ENCODE peak calls at places on chromosomes 4 and X, in four cellular contexts. E, L, U and M are unnamed samples.

GRCh38 chr4:154490261-154490588 is 1.4 kb downstream of the DCHS2 start:
- DNase-seq in L (no peak), E (no peak), U (no peak), M (no peak)

GRCh38 chr4:81635747-81636146 is 164.0 kb upstream of the RASGEF1B start:
- DNase-seq in U (peak; percentile 51), L (no peak), E (no peak), M (no peak)

GRCh38 chrX:118631586-118631985 is 95.8 kb upstream of the IL13RA1 start:
- DNase-seq in U (no peak), L (no peak), E (no peak), M (no peak)

GRCh38 chr4:18846313-18846712 is 824.8 kb upstream of the LCORL start:
- DNase-seq in U (no peak), L (no peak), E (no peak), M (no peak)

GRCh38 chr4:115279300-115279699 is 165.9 kb upstream of the NDST4 start:
- DNase-seq in L (no peak), U (no peak), E (no peak), M (no peak)

GRCh38 chr4:118033148-118034060 is 882 bp upstream of the NDST3 start:
- DNase-seq in L (peak; percentile 63), U (no peak), E (peak; percentile 60), M (no peak)

GRCh38 chrX:65866146-65866545 is 173.7 kb downstream of the VSIG4 start:
- DNase-seq in L (no peak), E (no peak), U (no peak), M (no peak)

GRCh38 chr4:54231419-54232150 is 2.5 kb downstream of the PDGFRA start:
- DNase-seq in E (no peak), U (peak; percentile 37), L (peak; percentile 78), M (no peak)

GRCh38 chr4:176380352-176381157 is 60.8 kb downstream of the SPCS3 start:
- DNase-seq in U (no peak), E (no peak), L (peak; percentile 24), M (no peak)

GRCh38 chr4:120921456-120922389 is 803 bp downstream of the PRDM5 start:
- DNase-seq in L (peak; percentile 87), E (peak; percentile 69), U (peak; percentile 25), M (no peak)

GRCh38 chrX:21907250-21907649 is 33.3 kb upstream of the SMS start:
- DNase-seq in U (no peak), E (no peak), L (no peak), M (no peak)

GRCh38 chrX:132957211-132958085 is 981 bp downstream of the HS6ST2 start:
- DNase-seq in L (no peak), U (no peak), E (no peak), M (no peak)

GRCh38 chr4:1002131-1002630 is 9.0 kb upstream of the SLC26A1 start:
- DNase-seq in L (no peak), E (no peak), U (peak; percentile 44), M (no peak)

GRCh38 chrX:119996069-119996468 is 52.5 kb upstream of the NKAP start:
- DNase-seq in L (no peak), U (no peak), E (no peak), M (no peak)
- H3K27ac ChIP-seq in L (no peak overlapping the region), U (no peak overlapping the region), E (no peak overlapping the region), M (no peak overlapping the region)

DNA sequence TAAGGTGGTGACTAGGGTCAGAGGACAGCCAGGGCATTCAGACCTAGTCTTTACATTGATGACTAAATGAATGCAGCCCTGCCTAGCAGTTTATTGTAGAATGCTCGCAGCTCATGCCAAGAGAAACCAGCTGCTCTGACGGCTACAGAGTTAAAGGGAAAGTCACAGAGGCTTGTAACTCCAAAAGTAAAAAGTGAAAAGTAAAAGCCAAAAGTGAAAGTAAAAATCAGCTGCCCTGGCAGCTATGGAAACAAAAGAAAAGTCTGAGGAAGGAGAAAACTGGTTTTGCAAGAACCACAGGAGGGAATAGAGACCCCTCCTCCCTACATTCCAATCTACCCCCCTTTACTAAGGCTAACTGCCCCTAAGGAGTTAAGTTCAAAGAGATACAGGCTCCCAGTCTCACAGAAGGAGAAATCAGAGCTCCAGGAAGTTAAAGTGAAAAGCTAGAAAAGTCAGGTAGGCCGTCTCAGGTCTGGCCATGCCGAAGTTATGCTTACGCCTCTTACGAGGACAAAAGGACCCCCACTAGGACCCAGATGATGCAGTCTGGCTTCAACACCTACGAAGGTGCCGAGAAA is 6.0 kb downstream of the GAGE10 start:
- DNase-seq in L (no peak), U (no peak), E (peak; percentile 17), M (peak; percentile 41)
- H3K4me3 ChIP-seq in L (peak overlapping the region; percentile 30), U (peak overlapping the region; percentile 42), E (peak overlapping the region; percentile 13), M (peak overlapping the region; percentile 83)

DNA sequence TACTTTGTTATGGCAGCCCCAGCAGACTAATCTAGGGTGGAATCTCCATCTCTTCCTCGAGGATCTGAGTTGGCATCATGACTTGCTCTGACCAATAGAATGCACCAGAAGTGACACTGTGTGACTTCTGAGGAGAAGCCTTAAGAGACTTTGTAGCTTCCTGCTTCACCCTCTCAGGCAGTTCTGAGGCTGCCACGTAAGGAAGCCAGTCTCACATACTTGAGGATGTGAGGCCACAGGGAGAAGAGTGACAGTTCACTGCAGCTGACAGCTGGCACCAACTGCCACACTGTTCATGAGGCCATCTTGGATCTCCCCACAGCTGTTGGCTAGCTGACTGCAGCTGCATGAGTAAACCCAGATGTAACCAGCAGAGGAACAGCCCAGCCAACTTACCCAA is 29.3 kb upstream of the BCOR start:
- DNase-seq in U (no peak), E (no peak), L (no peak), M (no peak)
- H3K4me1 ChIP-seq in U (no peaks in the 10 kb centered on the region), E (peaks cover 13% of the 10 kb centered on the region), L (no peaks in the 10 kb centered on the region), M (peaks cover 3% of the 10 kb centered on the region)

GRCh38 chr4:77007358-77008230 is 58.0 kb downstream of the SEPTIN11 start:
- DNase-seq in L (no peak), U (no peak), E (peak; percentile 90), M (no peak)
- H3K27ac ChIP-seq in L (peak overlapping the region; percentile 9), U (peak overlapping the region; percentile 35), E (peak overlapping the region; percentile 87), M (no peak overlapping the region)

GRCh38 chrX:37476571-37477188 is 94.8 kb upstream of the LANCL3 start:
- DNase-seq in U (no peak), E (no peak), L (no peak), M (no peak)
- H3K4me3 ChIP-seq in U (no peak overlapping the region), E (no peak overlapping the region), L (no peak overlapping the region), M (no peak overlapping the region)

DNA sequence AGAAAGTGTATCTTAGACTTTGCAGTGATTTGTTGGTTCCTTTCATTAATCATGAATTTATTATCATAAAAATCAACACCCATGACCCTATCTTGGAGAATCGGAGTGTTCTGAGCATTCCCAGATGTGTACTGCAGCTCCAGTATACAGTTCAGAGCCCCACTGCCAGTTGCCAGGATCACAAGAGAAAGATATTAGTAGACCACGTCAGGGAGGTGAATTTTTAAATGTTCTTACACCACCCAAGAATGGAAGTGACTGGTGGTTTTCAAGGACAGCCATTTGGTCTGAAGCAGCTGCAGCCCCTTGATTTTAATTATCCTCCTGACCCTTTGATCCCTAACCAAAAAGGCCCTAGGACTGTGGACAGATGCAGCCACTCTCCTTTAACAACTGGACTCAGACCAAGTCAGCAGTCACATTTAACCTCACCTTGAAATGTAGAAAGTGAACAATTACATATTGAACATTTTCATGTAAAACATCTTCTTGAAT is 163.2 kb downstream of the PALLD start:
- DNase-seq in E (no peak), L (no peak), U (no peak), M (no peak)
- H3K4me1 ChIP-seq in E (peaks cover 24% of the 10 kb centered on the region), L (peaks cover 23% of the 10 kb centered on the region), U (no peaks in the 10 kb centered on the region), M (no peaks in the 10 kb centered on the region)

DNA sequence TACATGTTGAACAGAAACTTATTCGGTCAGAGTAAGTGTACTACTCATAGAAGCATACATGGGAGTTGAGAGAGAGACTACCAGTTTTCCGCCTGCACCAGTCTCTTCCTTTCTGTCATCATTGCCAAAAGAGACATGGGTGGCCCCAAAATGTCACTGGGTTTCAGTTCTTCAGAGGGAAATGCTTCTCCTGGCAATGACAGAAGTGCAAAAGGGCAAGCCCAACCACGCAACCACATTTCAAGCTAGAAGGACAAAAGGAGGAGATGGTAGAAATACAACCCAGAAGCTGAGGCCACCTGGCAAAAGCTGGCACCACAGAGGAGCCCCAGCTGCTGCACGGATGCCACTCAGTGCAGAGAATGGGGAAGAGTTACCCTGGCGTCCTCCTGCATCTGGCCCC is 320.1 kb downstream of the BCOR start:
- DNase-seq in E (no peak), U (no peak), L (no peak), M (no peak)
- H3K27ac ChIP-seq in E (no peak overlapping the region), U (no peak overlapping the region), L (no peak overlapping the region), M (peak overlapping the region; percentile 23)

GRCh38 chr4:137361756-137362470 is 170.4 kb downstream of the PCDH18 start:
- DNase-seq in U (no peak), E (no peak), L (no peak), M (no peak)

GRCh38 chr4:137360701-137361213 is 171.5 kb downstream of the PCDH18 start:
- DNase-seq in U (no peak), E (no peak), L (no peak), M (no peak)

GRCh38 chr4:137363496-137363895 is 168.8 kb downstream of the PCDH18 start:
- DNase-seq in L (no peak), U (no peak), E (no peak), M (no peak)

DNA sequence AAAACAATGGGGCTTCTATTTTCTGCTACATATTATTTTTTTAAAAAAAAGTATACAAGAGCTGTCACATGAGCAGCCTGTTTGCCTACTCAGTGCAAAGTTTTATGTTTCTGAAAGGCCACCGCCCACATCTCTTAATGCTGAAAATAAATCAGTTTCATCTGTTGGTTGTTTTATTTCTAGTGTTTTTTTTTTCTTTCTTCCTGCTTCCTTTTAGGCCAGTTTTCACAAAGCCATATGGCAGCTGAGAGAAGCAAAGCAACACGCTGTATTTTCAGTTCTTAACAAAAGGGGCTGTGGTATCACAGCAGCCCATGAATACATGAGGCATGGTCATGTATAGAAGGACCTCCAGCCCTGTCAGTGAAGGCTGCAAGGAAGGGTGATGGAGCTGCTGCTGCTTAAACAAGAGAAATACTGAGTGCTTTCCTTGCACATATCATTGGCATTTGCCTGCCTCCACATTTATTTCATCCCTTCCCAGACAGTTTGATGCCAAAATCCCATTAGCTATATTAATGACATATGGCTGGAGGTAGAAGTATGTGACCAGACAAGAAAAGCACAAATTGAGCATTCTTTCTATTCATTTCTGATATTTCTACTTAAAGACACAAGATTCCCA is 172.5 kb downstream of the PCDH18 start:
- DNase-seq in U (no peak), L (no peak), E (no peak), M (no peak)
- H3K4me3 ChIP-seq in U (no peak overlapping the region), L (no peak overlapping the region), E (no peak overlapping the region), M (no peak overlapping the region)

GRCh38 chr4:25043548-25043947 is 12.8 kb upstream of the LGI2 start:
- DNase-seq in E (no peak), L (no peak), U (no peak), M (no peak)
- H3K4me1 ChIP-seq in E (no peaks in the 10 kb centered on the region), L (no peaks in the 10 kb centered on the region), U (no peaks in the 10 kb centered on the region), M (no peaks in the 10 kb centered on the region)

GRCh38 chr4:40231464-40231863 is 34.6 kb downstream of the RHOH start:
- DNase-seq in E (no peak), L (no peak), U (no peak), M (no peak)

GRCh38 chr4:40232610-40233009 is 35.8 kb downstream of the RHOH start:
- DNase-seq in L (no peak), E (no peak), U (no peak), M (no peak)

GRCh38 chr4:40225497-40225896 is 28.7 kb downstream of the RHOH start:
- DNase-seq in L (no peak), U (no peak), E (no peak), M (peak; percentile 46)

GRCh38 chr4:40227284-40227683 is 30.5 kb downstream of the RHOH start:
- DNase-seq in L (no peak), U (no peak), E (no peak), M (no peak)

GRCh38 chr4:40228497-40229365 is 31.9 kb downstream of the RHOH start:
- DNase-seq in U (no peak), E (no peak), L (no peak), M (peak; percentile 63)
- H3K27ac ChIP-seq in U (no peak overlapping the region), E (no peak overlapping the region), L (no peak overlapping the region), M (peak overlapping the region; percentile 100)